ENCODE peak calls at places on chromosomes 4 and X, in seven cellular contexts. F is SK-N-SH, M is GM12878, L is GM12892, K is HepG2, T is H1, Z is K562. P is an unnamed sample.
A peak's percentile ranks its signal among the peaks of the same experiment; 100 is the strongest.

GRCh38 chr4:169439244-169439643 is 168.5 kb upstream of the SH3RF1 start:
- DNase-seq in F (no peak), L (no peak), T (no peak), M (no peak), K (no peak), Z (no peak), P (no peak)

GRCh38 chr4:95232358-95233156 is 316.2 kb downstream of the UNC5C start:
- DNase-seq in Z (no peak), K (no peak), M (no peak), F (no peak), T (no peak), L (no peak), P (no peak)

GRCh38 chrX:118218940-118219339 is 102.3 kb upstream of the KLHL13 start:
- DNase-seq in L (no peak), T (no peak), Z (no peak), F (no peak), K (no peak), M (no peak), P (no peak)

GRCh38 chr4:6152879-6153705 is 47.3 kb downstream of the JAKMIP1 start:
- DNase-seq in K (no peak), F (no peak), L (no peak), M (no peak), Z (no peak), T (no peak), P (no peak)

GRCh38 chrX:287670-288069 is 6.5 kb downstream of the PLCXD1 start:
- DNase-seq in M (no peak), L (no peak), T (no peak), K (no peak), F (no peak), Z (no peak), P (no peak)

GRCh38 chr4:168766537-168767316 is 243.3 kb downstream of the CBR4 start:
- DNase-seq in K (no peak), M (no peak), Z (no peak), L (no peak), F (no peak), T (no peak), P (no peak)

GRCh38 chr4:174604198-174604597 is 81.9 kb upstream of the HPGD start:
- DNase-seq in F (no peak), Z (no peak), M (no peak), K (no peak), T (no peak), L (no peak), P (no peak)

GRCh38 chr4:140286503-140286902 is 86.9 kb upstream of the SCOC start:
- DNase-seq in F (peak; percentile 66), K (no peak), M (no peak), L (no peak), Z (no peak), T (no peak), P (no peak)

GRCh38 chr4:123819362-123820035 is 422.9 kb downstream of the SPRY1 start:
- DNase-seq in F (no peak), T (no peak), Z (no peak), M (no peak), K (no peak), L (no peak), P (no peak)

GRCh38 chrX:68114573-68115199 is 318.6 kb downstream of the OPHN1 start:
- DNase-seq in K (no peak), L (no peak), F (no peak), M (no peak), Z (no peak), T (no peak), P (no peak)

GRCh38 chr4:15001248-15001824 is 945 bp upstream of the CPEB2 start:
- DNase-seq in Z (peak; percentile 62), K (peak; percentile 17), L (peak; percentile 2), T (peak; percentile 56), F (peak; percentile 44), M (no peak), P (no peak)

GRCh38 chr4:48336471-48336870 is 4.9 kb upstream of the SLAIN2 start:
- DNase-seq in F (no peak), M (no peak), K (no peak), T (no peak), L (no peak), Z (no peak), P (no peak)

GRCh38 chrX:10634681-10635161 is 14.3 kb upstream of the MID1 start:
- DNase-seq in F (no peak), K (no peak), L (no peak), Z (no peak), T (no peak), M (no peak), P (no peak)

GRCh38 chr4:14863420-14864364 is 138.6 kb upstream of the CPEB2 start:
- DNase-seq in M (no peak), F (no peak), L (no peak), Z (no peak), K (no peak), T (no peak), P (no peak)

GRCh38 chrX:119880552-119881437 is 9.2 kb downstream of the NDUFA1 start:
- DNase-seq in L (no peak), M (peak; percentile 35), K (peak; percentile 45), T (no peak), Z (peak; percentile 32), F (peak; percentile 71), P (no peak)

GRCh38 chr4:111283066-111283677 is 660.3 kb upstream of the PITX2 start:
- DNase-seq in M (no peak), Z (peak; percentile 40), K (peak; percentile 39), L (no peak), T (peak; percentile 85), F (peak; percentile 30), P (peak; percentile 6)

GRCh38 chrX:129686422-129686948 is 31.7 kb upstream of the APLN start:
- DNase-seq in T (no peak), F (no peak), Z (no peak), L (no peak), M (no peak), K (no peak), P (no peak)

GRCh38 chr4:113316879-113317278 is 267.4 kb downstream of the ANK2 start:
- DNase-seq in M (peak; percentile 75), Z (no peak), F (peak; percentile 20), T (no peak), K (no peak), L (peak; percentile 20), P (peak; percentile 18)

DNA sequence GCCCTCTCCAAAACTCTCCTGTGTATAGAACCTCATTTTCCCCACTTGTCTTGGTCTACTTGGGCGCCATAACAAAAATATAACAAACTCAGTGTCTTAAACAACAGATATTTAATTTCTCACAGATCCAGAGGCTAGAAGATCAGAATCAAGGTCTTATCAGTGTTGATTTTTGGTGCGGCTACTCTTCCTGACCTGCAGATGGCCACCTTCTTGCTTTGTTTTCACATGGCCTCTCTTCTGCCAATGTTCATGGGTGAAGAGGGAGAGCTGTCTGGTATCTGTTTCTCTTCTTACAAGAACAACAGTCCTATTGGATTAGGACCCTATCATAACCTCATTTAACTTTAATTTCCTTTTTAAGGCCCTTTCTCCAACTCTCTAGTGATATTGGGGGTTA is 177.3 kb downstream of the PABPC4L start:
- DNase-seq in Z (no peak), L (no peak), T (no peak), F (no peak), K (peak; percentile 43), M (no peak), P (no peak)
- TF ChIP-seq TAF1 in Z (no peak), L (no peak), T (no peak), F (no peak), K (no peak), M (no peak), P (no peak)

GRCh38 chr4:57074753-57075152 is 35.4 kb downstream of the IGFBP7 start:
- DNase-seq in F (peak; percentile 24), Z (no peak), L (no peak), T (no peak), K (no peak), M (no peak), P (no peak)

GRCh38 chr4:57075353-57075752 is 34.8 kb downstream of the IGFBP7 start:
- DNase-seq in F (no peak), K (no peak), T (no peak), L (no peak), Z (no peak), M (no peak), P (no peak)

GRCh38 chr4:57077550-57078311 is 32.5 kb downstream of the IGFBP7 start:
- DNase-seq in K (peak; percentile 50), M (no peak), Z (no peak), F (no peak), L (no peak), T (no peak), P (no peak)

GRCh38 chr4:57078685-57079521 is 31.3 kb downstream of the IGFBP7 start:
- DNase-seq in F (no peak), T (no peak), Z (no peak), M (no peak), K (peak; percentile 46), L (no peak), P (no peak)

DNA sequence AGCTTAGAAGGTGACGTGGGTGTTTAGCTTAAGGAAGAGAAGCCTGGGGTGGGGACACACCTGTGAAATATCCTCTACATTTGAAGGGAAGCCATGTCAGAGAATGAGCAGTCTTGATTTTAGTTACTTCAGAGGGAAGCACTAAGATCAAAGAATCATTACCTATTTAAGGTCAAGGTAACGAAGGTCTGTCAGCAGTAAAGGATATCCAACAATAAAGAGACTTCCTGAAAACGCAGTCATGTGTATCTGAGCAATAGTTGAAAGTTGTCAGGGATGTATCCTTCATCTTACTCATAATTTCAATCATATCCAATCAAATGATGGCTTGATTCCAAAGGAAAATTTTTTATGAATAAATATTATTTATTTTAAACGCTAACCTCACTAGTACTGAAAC is 33.5 kb downstream of the IGFBP7 start:
- DNase-seq in K (no peak), L (no peak), M (no peak), F (no peak), T (no peak), Z (no peak), P (no peak)
- TF ChIP-seq POLR2AphosphoS5 in K (no peak), L (no peak), M (no peak), F (no peak), T (no peak), Z (no peak), P (no peak)

DNA sequence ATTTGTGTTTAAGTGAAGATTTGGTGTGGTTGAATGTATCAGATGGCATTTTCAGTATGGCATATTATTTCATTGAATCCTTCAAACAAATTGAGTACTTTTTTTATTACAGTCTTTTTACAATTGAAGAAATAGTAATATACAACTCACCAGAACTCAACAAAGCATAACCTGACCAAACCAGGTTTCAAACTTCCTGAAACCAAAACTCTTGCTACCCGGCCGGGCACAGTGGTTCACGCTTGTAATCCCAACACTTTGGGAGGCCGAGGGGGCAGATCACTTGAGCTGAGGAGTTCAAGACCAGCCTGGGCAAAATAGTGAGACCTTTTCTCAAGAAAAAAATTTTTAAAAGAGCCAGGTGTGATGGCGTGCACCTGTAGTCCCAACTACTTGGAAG is 94.2 kb downstream of the UBE2K start:
- DNase-seq in L (no peak), K (no peak), T (no peak), Z (no peak), M (no peak), F (no peak), P (no peak)
- TF ChIP-seq TAF1 in L (no peak), K (no peak), T (no peak), Z (no peak), M (no peak), F (no peak), P (no peak)

GRCh38 chr4:138334346-138335016 is 92.3 kb upstream of the SLC7A11 start:
- DNase-seq in L (no peak), M (no peak), F (no peak), Z (no peak), T (no peak), K (peak; percentile 45), P (no peak)
- TF ChIP-seq POLR2AphosphoS5 in L (no peak), M (no peak), F (no peak), Z (no peak), T (no peak), K (no peak), P (no peak)